ENCODE peak calls at places on chromosomes 2 and 18, in eight cellular contexts. Y, B, W, K, D, R, T and F are unnamed samples.

GRCh38 chr2:38554973-38555595 is 47.6 kb downstream of the HNRNPLL start:
- DNase-seq in R (no peak), Y (no peak), D (peak), K (no peak), T (no peak), B (no peak), W (no peak), F (no peak)

GRCh38 chr2:55954306-55955035 is 30.9 kb upstream of the EFEMP1 start:
- DNase-seq in Y (no peak), W (no peak), T (peak), B (no peak), R (peak), D (peak), K (no peak), F (no peak)

GRCh38 chr2:2646312-2647051 is 315.4 kb upstream of the MYT1L start:
- DNase-seq in W (no peak), D (no peak), R (no peak), K (peak), T (no peak), B (no peak), Y (no peak), F (peak)

GRCh38 chr18:22091341-22091740 is 78.0 kb upstream of the GATA6 start:
- DNase-seq in K (no peak), B (no peak), R (no peak), W (no peak), T (no peak), D (no peak), Y (no peak), F (no peak)

GRCh38 chr2:233828546-233829192 is 25.7 kb downstream of the HJURP start:
- DNase-seq in T (no peak), B (no peak), W (no peak), R (no peak), D (no peak), K (no peak), Y (no peak), F (peak)

GRCh38 chr2:52107124-52107523 is 1075.2 kb upstream of the NRXN1 start:
- DNase-seq in K (no peak), W (no peak), D (no peak), T (no peak), B (no peak), Y (no peak), R (no peak), F (no peak)

GRCh38 chr18:60838677-60839076 is 466.1 kb upstream of the MC4R start:
- DNase-seq in D (no peak), R (no peak), K (no peak), B (no peak), Y (peak), T (no peak), W (no peak), F (no peak)

GRCh38 chr2:129242201-129242710 is 737.2 kb upstream of the RAB6C start:
- DNase-seq in D (no peak), W (no peak), B (no peak), Y (no peak), K (no peak), T (no peak), R (no peak), F (no peak)

GRCh38 chr2:149027602-149028250 is 10.8 kb upstream of the LYPD6B start:
- DNase-seq in T (no peak), D (no peak), K (no peak), W (no peak), R (no peak), Y (no peak), B (no peak), F (no peak)

GRCh38 chr2:150171065-150171548 is 316.4 kb downstream of the RND3 start:
- DNase-seq in D (no peak), W (no peak), R (no peak), Y (no peak), B (no peak), T (no peak), K (no peak), F (no peak)

GRCh38 chr2:90645-91312 is 44.5 kb upstream of the FAM110C start:
- DNase-seq in Y (no peak), W (no peak), K (no peak), B (no peak), T (no peak), R (peak), D (no peak), F (no peak)

GRCh38 chr2:185144159-185144919 is 546.0 kb downstream of the ZNF804A start:
- DNase-seq in W (no peak), K (no peak), Y (no peak), R (no peak), T (no peak), D (no peak), B (no peak), F (no peak)

GRCh38 chr2:97676620-97677019 is 7.1 kb downstream of the C2orf92 start:
- DNase-seq in D (no peak), T (no peak), W (no peak), B (no peak), R (no peak), K (no peak), Y (no peak), F (no peak)

GRCh38 chr2:226256237-226256636 is 543.4 kb downstream of the IRS1 start:
- DNase-seq in Y (no peak), T (no peak), R (no peak), D (peak), W (no peak), B (no peak), K (no peak), F (no peak)

GRCh38 chr2:236507393-236508085 is 62.1 kb upstream of the ACKR3 start:
- DNase-seq in K (peak), R (peak), Y (peak), W (peak), D (no peak), T (no peak), B (peak), F (no peak)

GRCh38 chr2:239824051-239824694 is 201.0 kb downstream of the NDUFA10 start:
- DNase-seq in T (no peak), R (peak), W (no peak), Y (peak), D (no peak), B (peak), K (peak), F (peak)

DNA sequence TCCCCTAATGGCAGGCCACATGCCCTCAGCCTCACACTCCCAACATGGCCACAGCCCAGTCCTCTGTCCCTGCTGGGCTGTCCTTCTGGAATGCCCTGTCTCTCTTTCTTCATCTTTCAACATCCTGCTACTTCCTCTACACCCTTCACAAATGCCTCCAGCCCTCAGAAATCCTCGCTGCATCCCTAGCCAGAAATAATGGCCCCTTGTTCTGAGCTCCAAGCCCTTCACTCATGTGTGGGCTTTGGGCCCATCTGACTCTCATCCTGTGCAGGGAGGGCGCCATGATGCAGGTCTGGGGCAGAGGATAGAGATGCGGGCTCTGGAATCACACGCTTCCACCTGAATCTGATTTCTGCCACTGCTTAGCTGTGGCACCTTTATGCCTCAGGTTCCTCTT is 181.9 kb downstream of the TNS1 start:
- DNase-seq in K (no peak), R (no peak), Y (no peak), T (no peak), W (no peak), D (no peak), B (no peak), F (no peak)
- H3K27ac ChIP-seq in K (no peak), R (no peak), Y (peak), T (peak), W (no peak), D (no peak), B (no peak), F (no peak)

DNA sequence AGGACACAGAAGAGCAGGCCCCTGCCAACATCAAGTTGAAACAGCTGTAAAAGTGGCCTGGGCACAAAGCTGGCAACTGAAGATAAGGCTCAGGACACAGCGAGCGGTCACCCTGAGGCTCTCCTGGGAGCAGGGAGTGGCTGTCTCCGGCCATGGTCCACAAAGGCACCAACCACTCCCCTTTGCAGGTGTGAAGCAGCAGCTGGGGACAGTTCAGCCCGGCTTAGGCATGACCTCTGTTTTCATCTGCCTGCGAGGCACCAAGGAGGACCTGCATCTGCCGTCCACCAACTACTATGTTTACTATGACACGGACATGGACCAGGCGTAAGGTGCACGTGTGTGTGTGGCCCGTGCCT is 12.9 kb downstream of the TGOLN2 start:
- DNase-seq in W (peak), B (no peak), T (no peak), Y (no peak), R (no peak), D (no peak), K (no peak), F (no peak)
- TF ChIP-seq POLR2A in W (no peak), B (no peak), T (no peak), Y (no peak), R (no peak), D (no peak), K (no peak), F (no peak)

GRCh38 chr2:114724513-114724912 is 282.1 kb downstream of the DPP10 start:
- DNase-seq in D (no peak), W (no peak), T (no peak), R (no peak), Y (no peak), B (no peak), K (no peak), F (no peak)

GRCh38 chr2:114727012-114727411 is 284.6 kb downstream of the DPP10 start:
- DNase-seq in Y (no peak), R (no peak), D (no peak), T (no peak), K (no peak), B (no peak), W (no peak), F (no peak)

GRCh38 chr2:114728372-114728771 is 285.9 kb downstream of the DPP10 start:
- DNase-seq in Y (no peak), T (no peak), K (no peak), W (no peak), B (no peak), D (no peak), R (no peak), F (no peak)

GRCh38 chr2:114729025-114729424 is 286.6 kb downstream of the DPP10 start:
- DNase-seq in Y (no peak), D (no peak), T (no peak), W (no peak), K (no peak), R (no peak), B (no peak), F (no peak)
- TF ChIP-seq CTCF in Y (no peak), D (no peak), T (no peak), W (no peak), K (no peak), R (peak), B (no peak), F (no peak)

GRCh38 chr2:18531198-18531597 is 29.3 kb downstream of the RDH14 start:
- DNase-seq in T (no peak), D (no peak), B (no peak), Y (no peak), R (no peak), W (no peak), K (no peak), F (no peak)

GRCh38 chr2:18540872-18541271 is 19.6 kb downstream of the RDH14 start:
- DNase-seq in T (no peak), R (no peak), W (no peak), Y (no peak), D (no peak), B (no peak), K (no peak), F (no peak)

GRCh38 chr2:18536100-18536499 is 24.4 kb downstream of the RDH14 start:
- DNase-seq in D (peak), R (no peak), T (no peak), K (no peak), Y (no peak), W (no peak), B (no peak), F (no peak)

DNA sequence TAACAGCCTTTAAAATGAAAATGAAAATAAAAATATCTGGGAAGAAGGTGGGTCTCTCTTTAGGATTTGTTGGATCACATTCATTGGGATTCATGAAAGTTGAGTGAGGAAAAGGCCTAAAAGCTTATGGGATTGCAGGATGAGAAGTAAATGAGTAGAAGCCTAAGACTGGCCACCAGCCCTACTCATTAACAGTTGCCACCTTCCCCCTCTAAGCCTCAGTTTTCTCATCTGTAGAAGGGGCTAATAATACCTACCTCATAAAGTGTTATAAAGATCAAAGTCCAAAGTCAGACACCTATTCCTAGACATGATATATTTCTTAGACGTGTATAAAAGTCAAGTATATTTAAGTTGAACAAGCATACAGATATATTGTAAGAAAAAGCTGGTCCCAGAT is 23.8 kb downstream of the RDH14 start:
- DNase-seq in T (no peak), B (no peak), K (no peak), D (no peak), R (no peak), W (no peak), Y (no peak), F (no peak)
- H3K27ac ChIP-seq in T (no peak), B (no peak), K (no peak), D (no peak), R (no peak), W (no peak), Y (no peak), F (no peak)

GRCh38 chr2:71530246-71530986 is 77.1 kb downstream of the DYSF start:
- DNase-seq in W (no peak), T (no peak), D (peak), K (no peak), R (no peak), Y (no peak), B (no peak), F (no peak)
- TF ChIP-seq POLR2A in W (no peak), T (no peak), D (no peak), K (no peak), R (no peak), Y (no peak), B (no peak), F (no peak)

DNA sequence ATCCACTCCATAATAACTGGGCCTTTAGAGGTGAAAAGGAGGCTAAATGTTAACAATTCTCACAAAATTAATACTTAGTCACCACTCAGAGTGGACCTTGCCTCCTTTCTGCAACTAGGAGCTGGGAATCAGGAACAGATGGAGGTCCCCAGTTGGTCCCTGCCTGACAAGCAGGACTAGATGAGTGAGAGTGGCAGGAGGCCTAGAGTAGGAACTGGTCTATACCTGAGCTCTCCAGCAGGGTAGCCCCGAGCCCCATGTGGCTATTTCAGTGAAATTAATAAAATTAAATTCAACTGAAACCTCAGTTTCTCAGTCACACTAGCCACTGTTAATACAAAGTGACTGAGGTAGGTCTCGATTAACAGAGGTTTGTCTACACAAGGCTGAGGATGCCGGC is 150.5 kb downstream of the MYO5B start:
- DNase-seq in D (no peak), R (no peak), W (no peak), B (no peak), K (no peak), T (no peak), Y (no peak), F (no peak)
- TF ChIP-seq CTCF in D (no peak), R (no peak), W (no peak), B (no peak), K (no peak), T (no peak), Y (no peak), F (no peak)

DNA sequence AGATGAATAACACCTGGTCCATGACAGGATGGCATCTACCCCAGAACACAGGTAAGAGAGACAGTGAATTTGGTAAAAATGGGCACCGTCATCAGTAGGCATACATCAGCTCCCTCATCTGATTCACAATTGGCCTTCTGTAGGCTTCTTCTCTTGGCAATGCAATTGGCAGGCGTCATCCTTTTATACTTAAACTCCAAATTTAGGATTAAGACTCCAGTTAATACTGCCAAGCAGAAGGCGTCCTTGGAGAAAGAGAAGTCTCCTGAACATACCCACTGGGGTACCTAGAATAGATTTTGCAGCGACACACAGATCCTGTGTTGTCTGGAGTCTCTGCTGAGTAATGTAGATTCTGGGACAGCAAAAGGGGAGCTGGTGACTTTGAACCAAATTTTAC is 628 bp upstream of the METAP1D start:
- DNase-seq in D (no peak), R (no peak), Y (no peak), T (no peak), K (no peak), W (no peak), B (no peak), F (no peak)
- H3K27ac ChIP-seq in D (no peak), R (no peak), Y (no peak), T (peak), K (no peak), W (no peak), B (no peak), F (no peak)

DNA sequence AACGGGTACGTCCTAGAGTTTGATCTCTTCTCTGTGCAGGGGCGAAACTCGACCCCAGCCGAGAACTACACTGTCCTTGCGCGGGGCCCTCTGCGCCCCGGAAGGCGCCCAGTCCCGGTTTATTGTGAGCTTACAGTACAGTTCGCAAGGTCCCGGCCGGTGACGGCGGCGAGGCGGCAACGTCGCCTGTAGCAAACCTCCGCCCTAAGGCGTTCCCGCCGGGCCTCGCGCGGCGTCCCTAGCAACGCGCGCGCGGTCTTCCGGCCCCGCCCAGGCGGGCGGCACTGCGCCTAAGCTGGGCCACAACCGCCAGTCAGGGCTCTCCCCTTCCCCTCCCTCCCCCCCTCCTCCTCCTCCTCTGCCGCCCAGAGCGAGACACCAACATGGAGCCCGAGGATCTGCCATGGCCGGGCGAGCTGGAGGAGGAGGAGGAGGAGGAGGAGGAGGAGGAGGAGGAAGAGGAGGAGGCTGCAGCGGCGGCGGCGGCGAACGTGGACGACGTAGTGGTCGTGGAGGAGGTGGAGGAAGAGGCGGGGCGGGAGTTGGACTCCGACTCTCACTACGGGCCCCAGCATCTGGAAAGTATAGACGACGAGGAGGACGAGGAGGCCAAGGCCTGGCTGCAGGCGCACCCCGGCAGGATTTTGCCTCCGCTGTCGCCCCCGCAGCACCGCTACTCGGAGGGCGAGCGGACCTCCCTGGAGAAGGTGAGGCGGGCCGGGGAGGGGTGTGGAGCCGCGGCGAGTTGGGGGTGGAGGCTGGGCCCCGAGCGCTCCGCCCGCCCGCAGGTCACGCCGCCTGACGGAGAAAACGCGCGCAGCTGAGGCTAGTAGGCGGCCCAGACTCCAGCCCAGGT is at the start of gene ALMS1:
- DNase-seq in T (peak), K (peak), R (peak), Y (peak), W (peak), B (peak), D (peak), F (peak)
- TF ChIP-seq POLR2A in T (no peak), K (peak), R (no peak), Y (peak), W (peak), B (peak), D (peak), F (no peak)

GRCh38 chr2:54859416-54859815 is 136.0 kb downstream of the EML6 start:
- DNase-seq in B (no peak), D (no peak), K (no peak), T (no peak), W (no peak), Y (no peak), R (no peak), F (no peak)
- TF ChIP-seq CTCF in B (no peak), D (no peak), K (no peak), T (no peak), W (no peak), Y (no peak), R (no peak), F (no peak)

DNA sequence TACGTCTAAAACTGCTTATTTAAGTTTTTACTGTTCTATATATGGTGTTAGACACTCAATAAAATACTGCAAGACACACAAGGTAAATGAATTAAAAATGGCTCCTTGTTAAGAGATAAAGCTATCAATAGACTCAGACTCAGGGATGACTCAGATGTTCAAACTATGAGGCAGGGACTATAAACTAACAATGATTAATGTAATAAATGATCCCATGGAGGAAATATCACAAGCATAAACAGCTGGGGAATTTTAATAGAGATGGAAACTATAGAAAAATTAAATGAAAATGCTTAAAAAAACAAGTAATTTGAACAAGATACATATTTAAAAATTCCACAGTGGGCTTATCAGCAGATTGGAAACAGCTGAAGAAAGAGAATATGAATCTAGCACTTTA is 650.8 kb downstream of the DCDC2C start:
- DNase-seq in W (no peak), Y (no peak), B (no peak), D (no peak), T (no peak), R (no peak), K (no peak), F (no peak)
- H3K27ac ChIP-seq in W (no peak), Y (no peak), B (no peak), D (no peak), T (no peak), R (no peak), K (no peak), F (no peak)